ENCODE peak calls at places on chromosome 17, in four cellular contexts. One of them, this sample, is unnamed.

GRCh38 chr17:42246515-42246914 is 29.7 kb downstream of the STAT5B start:
- DNase-seq in H1: no peak
- DNase-seq in K562: no peak
- DNase-seq in SK-N-SH: no peak
- DNase-seq in this sample: no peak

GRCh38 chr17:614637-615546 is 99.7 kb downstream of the VPS53 start:
- DNase-seq in H1: no peak
- DNase-seq in K562: no peak
- DNase-seq in SK-N-SH: no peak
- DNase-seq in this sample: no peak

GRCh38 chr17:47837401-47838039 is 3.6 kb downstream of the SCRN2 start:
- DNase-seq in SK-N-SH: no peak
- DNase-seq in K562: no peak
- DNase-seq in H1: no peak
- DNase-seq in this sample: no peak

GRCh38 chr17:2171725-2172446 is 117.0 kb downstream of the HIC1 start:
- DNase-seq in SK-N-SH: no peak
- DNase-seq in K562: no peak
- DNase-seq in H1: no peak
- DNase-seq in this sample: no peak

GRCh38 chr17:74780443-74781238 is 4.5 kb upstream of the NAT9 start:
- DNase-seq in H1: no peak
- DNase-seq in SK-N-SH: peak; percentile 81
- DNase-seq in K562: peak; percentile 49
- DNase-seq in this sample: peak; percentile 58

GRCh38 chr17:77160032-77160876 is 19.5 kb downstream of the SEC14L1 start:
- DNase-seq in SK-N-SH: no peak
- DNase-seq in K562: no peak
- DNase-seq in H1: no peak
- DNase-seq in this sample: no peak

GRCh38 chr17:58605470-58605869 is 86.4 kb downstream of the TEX14 start:
- DNase-seq in K562: no peak
- DNase-seq in SK-N-SH: no peak
- DNase-seq in H1: no peak
- DNase-seq in this sample: no peak

GRCh38 chr17:273994-274832 is 78.4 kb downstream of the RPH3AL start:
- DNase-seq in K562: no peak
- DNase-seq in H1: peak; percentile 42
- DNase-seq in SK-N-SH: no peak
- DNase-seq in this sample: no peak

GRCh38 chr17:7932483-7932891 is 481 bp downstream of the CNTROB start:
- DNase-seq in SK-N-SH: peak; percentile 60
- DNase-seq in K562: no peak
- DNase-seq in H1: peak; percentile 58
- DNase-seq in this sample: peak; percentile 22

GRCh38 chr17:48048321-48049140 is at the start of gene NFE2L1:
- DNase-seq in K562: peak; percentile 84
- DNase-seq in H1: no peak
- DNase-seq in SK-N-SH: peak; percentile 94
- DNase-seq in this sample: peak; percentile 86

GRCh38 chr17:48432820-48433775 is 3.1 kb upstream of the SKAP1 start:
- DNase-seq in K562: no peak
- DNase-seq in H1: no peak
- DNase-seq in SK-N-SH: no peak
- DNase-seq in this sample: no peak

GRCh38 chr17:78130439-78131101 is at the start of gene TMC8:
- DNase-seq in SK-N-SH: peak; percentile 56
- DNase-seq in K562: peak; percentile 24
- DNase-seq in H1: no peak
- DNase-seq in this sample: no peak

GRCh38 chr17:18039535-18040286 is 503 bp downstream of the GID4 start:
- DNase-seq in SK-N-SH: peak; percentile 91
- DNase-seq in H1: peak; percentile 56
- DNase-seq in K562: no peak
- DNase-seq in this sample: peak; percentile 56

GRCh38 chr17:76264425-76264754 is 758 bp upstream of the UBALD2 start:
- DNase-seq in K562: no peak
- DNase-seq in SK-N-SH: no peak
- DNase-seq in H1: no peak
- DNase-seq in this sample: no peak

GRCh38 chr17:31321481-31321880 is at the start of gene EVI2A:
- DNase-seq in SK-N-SH: no peak
- DNase-seq in K562: no peak
- DNase-seq in H1: no peak
- DNase-seq in this sample: no peak

GRCh38 chr17:65660947-65661346 is 99.5 kb upstream of the AXIN2 start:
- DNase-seq in SK-N-SH: no peak
- DNase-seq in K562: peak; percentile 16
- DNase-seq in H1: no peak
- DNase-seq in this sample: no peak

GRCh38 chr17:21167303-21167702 is 40.5 kb downstream of the DHRS7B start:
- DNase-seq in H1: no peak
- DNase-seq in K562: no peak
- DNase-seq in SK-N-SH: no peak
- DNase-seq in this sample: no peak

GRCh38 chr17:1852327-1852726 is 22.5 kb downstream of the RPA1 start:
- DNase-seq in H1: no peak
- DNase-seq in K562: no peak
- DNase-seq in SK-N-SH: no peak
- DNase-seq in this sample: no peak

GRCh38 chr17:8100149-8100548 is 12.6 kb upstream of the ALOX12B start:
- DNase-seq in K562: no peak
- DNase-seq in H1: no peak
- DNase-seq in SK-N-SH: no peak
- DNase-seq in this sample: no peak

GRCh38 chr17:82839617-82840292 is at the start of gene ZNF750:
- DNase-seq in SK-N-SH: no peak
- DNase-seq in H1: no peak
- DNase-seq in K562: no peak
- DNase-seq in this sample: peak; percentile 31

GRCh38 chr17:80082403-80083135 is 18.8 kb upstream of the GAA start:
- DNase-seq in H1: peak; percentile 86
- DNase-seq in SK-N-SH: peak; percentile 94
- DNase-seq in K562: peak; percentile 43
- DNase-seq in this sample: peak; percentile 85

DNA sequence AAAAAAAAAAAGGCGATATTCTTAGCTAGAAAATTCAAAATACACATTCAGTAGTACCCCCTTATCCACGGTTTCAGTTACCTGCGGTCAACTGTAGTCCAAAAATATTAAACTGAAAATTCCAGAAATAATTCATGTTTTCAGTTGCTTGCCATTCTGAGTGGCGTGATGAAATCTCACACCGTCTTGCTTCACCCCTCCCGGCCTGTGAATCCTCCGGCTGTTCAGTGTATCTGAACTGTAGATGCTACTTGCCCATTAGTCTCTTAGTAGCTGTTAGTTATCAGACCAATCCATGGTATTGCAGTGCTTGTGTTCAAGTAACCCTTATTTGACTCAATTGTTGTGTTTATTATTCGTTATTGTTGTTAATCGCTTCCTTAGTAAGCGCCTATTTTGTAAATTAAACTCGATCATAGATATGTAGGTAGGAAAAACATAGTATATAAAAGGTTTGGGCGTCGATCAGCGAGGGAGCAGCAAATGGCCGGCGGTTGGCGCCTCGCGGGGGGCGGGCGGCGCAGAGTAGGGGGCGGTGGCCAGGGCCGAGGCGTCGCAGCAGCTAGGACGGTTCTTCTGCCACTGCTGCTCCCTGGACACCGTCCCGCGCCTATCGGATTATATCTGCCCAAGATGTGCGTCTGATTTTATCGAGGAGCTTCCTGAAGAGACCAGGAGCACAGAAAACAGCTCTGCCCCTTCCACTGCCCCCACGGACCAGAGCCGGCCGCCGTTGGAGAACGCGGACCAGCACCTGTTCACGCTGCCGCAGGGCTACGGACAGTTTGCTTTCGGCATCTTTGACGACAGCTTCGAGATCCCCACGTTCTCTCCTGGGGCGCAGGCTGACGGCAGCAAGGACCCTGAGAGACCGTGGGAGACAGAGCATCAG is 39.8 kb upstream of the AKAP1 start:
- DNase-seq in H1: no peak
- DNase-seq in K562: no peak
- DNase-seq in SK-N-SH: peak; percentile 63
- DNase-seq in this sample: no peak
- TF ChIP-seq TEAD4 in H1: no peak
- TF ChIP-seq TEAD4 in K562: no peak
- TF ChIP-seq TEAD4 in SK-N-SH: no peak
- TF ChIP-seq TEAD4 in this sample: no peak

GRCh38 chr17:27530791-27531391 is 74.6 kb downstream of the KSR1 start:
- DNase-seq in H1: no peak
- DNase-seq in SK-N-SH: no peak
- DNase-seq in K562: no peak
- DNase-seq in this sample: no peak
- TF ChIP-seq TEAD4 in H1: no peak
- TF ChIP-seq TEAD4 in SK-N-SH: no peak
- TF ChIP-seq TEAD4 in K562: no peak
- TF ChIP-seq TEAD4 in this sample: no peak

GRCh38 chr17:72556944-72557826 is 436.4 kb downstream of the SOX9 start:
- DNase-seq in SK-N-SH: peak; percentile 91
- DNase-seq in K562: peak; percentile 76
- DNase-seq in H1: peak; percentile 88
- DNase-seq in this sample: peak; percentile 85
- TF ChIP-seq TEAD4 in SK-N-SH: no peak
- TF ChIP-seq TEAD4 in K562: no peak
- TF ChIP-seq TEAD4 in H1: peak; percentile 15
- TF ChIP-seq TEAD4 in this sample: no peak

GRCh38 chr17:70936724-70937123 is 767.4 kb downstream of the KCNJ2 start:
- DNase-seq in SK-N-SH: no peak
- DNase-seq in H1: no peak
- DNase-seq in K562: no peak
- DNase-seq in this sample: no peak

GRCh38 chr17:70934834-70935233 is 765.5 kb downstream of the KCNJ2 start:
- DNase-seq in SK-N-SH: no peak
- DNase-seq in H1: no peak
- DNase-seq in K562: no peak
- DNase-seq in this sample: no peak

DNA sequence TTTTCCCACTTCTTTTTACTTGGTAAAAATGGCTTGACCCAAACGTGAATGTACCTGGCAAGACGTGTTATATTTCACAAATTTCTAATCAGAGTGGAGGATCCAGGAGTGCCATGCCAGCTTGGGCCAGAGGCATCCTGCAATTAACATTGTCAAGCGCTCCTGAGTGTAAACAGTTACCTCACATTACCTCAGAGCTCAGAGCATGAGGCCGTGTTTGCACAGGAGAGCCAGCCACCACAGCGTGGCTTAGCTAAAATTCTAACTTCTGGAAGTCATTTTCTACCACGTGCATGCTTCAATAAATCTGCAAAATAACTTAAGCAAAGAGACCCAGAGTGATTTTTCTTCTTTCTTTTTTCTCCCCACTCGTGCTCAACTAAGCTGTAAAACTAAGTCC is 769.0 kb downstream of the KCNJ2 start:
- DNase-seq in K562: no peak
- DNase-seq in H1: no peak
- DNase-seq in SK-N-SH: no peak
- DNase-seq in this sample: no peak
- TF ChIP-seq TEAD4 in K562: no peak
- TF ChIP-seq TEAD4 in H1: no peak
- TF ChIP-seq TEAD4 in SK-N-SH: no peak
- TF ChIP-seq TEAD4 in this sample: no peak

DNA sequence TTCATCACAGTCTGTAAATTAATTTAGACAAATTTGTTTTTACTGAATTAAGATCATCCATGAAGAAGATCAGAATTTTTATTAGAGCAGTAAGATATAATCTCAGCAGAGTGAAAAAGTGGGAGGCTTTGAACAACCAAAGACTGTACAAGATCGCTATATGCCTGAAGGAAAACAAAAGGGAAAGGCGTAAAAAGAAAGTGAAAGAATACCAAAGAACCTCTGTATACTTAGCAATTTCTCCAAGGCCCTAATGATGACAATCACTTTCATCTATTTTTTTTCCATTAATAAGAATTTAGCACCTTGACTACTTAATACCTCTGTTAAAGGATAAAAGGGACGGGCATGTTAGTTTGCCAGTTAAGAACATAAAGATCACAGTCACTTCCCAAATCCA is 38.6 kb upstream of the ABCA10 start:
- DNase-seq in K562: no peak
- DNase-seq in H1: no peak
- DNase-seq in SK-N-SH: no peak
- DNase-seq in this sample: no peak
- TF ChIP-seq TEAD4 in K562: no peak
- TF ChIP-seq TEAD4 in H1: no peak
- TF ChIP-seq TEAD4 in SK-N-SH: no peak
- TF ChIP-seq TEAD4 in this sample: no peak